ENCODE peak calls at places on chromosomes 4 and X, in six cellular contexts. E, A, R, Q, W and J are unnamed samples.

GRCh38 chr4:155248002-155248896 is 39.8 kb downstream of the NPY2R start:
- DNase-seq in E (no peak), A (no peak), R (no peak), Q (no peak), W (no peak), J (no peak)

GRCh38 chr4:170259631-170260153 is 169.9 kb upstream of the AADAT start:
- DNase-seq in E (no peak), A (no peak), R (no peak), Q (peak; percentile 84), W (peak; percentile 52), J (peak; percentile 71)

GRCh38 chrX:134020910-134021309 is 35.5 kb upstream of the GPC3 start:
- DNase-seq in E (no peak), A (no peak), R (no peak), Q (no peak), W (no peak), J (no peak)

GRCh38 chrX:48451708-48452107 is 18.4 kb downstream of the SLC38A5 start:
- DNase-seq in E (no peak), A (no peak), R (no peak), Q (no peak), W (no peak), J (no peak)

GRCh38 chr4:150769235-150769634 is 187.3 kb downstream of the MAB21L2 start:
- DNase-seq in E (no peak), A (no peak), R (no peak), Q (no peak), W (no peak), J (no peak)

GRCh38 chrX:2967584-2967983 is 38.4 kb upstream of the ARSD start:
- DNase-seq in E (no peak), A (no peak), R (no peak), Q (no peak), W (no peak), J (no peak)

GRCh38 chr4:102344520-102344954 is 745 bp downstream of the SLC39A8 start:
- DNase-seq in E (peak; percentile 89), A (peak; percentile 55), R (no peak), Q (peak; percentile 54), W (peak; percentile 39), J (peak; percentile 11)

GRCh38 chr4:176467011-176467410 is 147.2 kb downstream of the SPCS3 start:
- DNase-seq in E (no peak), A (no peak), R (no peak), Q (no peak), W (no peak), J (no peak)

GRCh38 chr4:109969909-109970308 is 57.2 kb downstream of the EGF start:
- DNase-seq in E (no peak), A (no peak), R (no peak), Q (no peak), W (no peak), J (no peak)

GRCh38 chrX:107542500-107542899 is 85.8 kb upstream of the PRPS1 start:
- DNase-seq in E (no peak), A (no peak), R (no peak), Q (peak; percentile 29), W (peak; percentile 14), J (peak; percentile 10)

GRCh38 chr4:8400641-8401325 is 39.7 kb downstream of the ACOX3 start:
- DNase-seq in E (no peak), A (no peak), R (no peak), Q (no peak), W (no peak), J (no peak)

GRCh38 chrX:3136161-3136961 is 95.1 kb downstream of the ARSF start:
- DNase-seq in E (no peak), A (no peak), R (no peak), Q (no peak), W (no peak), J (no peak)

GRCh38 chrX:642436-643210 is 12.0 kb downstream of the SHOX start:
- DNase-seq in E (no peak), A (no peak), R (no peak), Q (no peak), W (no peak), J (no peak)

GRCh38 chr4:116953947-116954346 is 131.4 kb downstream of the TRAM1L1 start:
- DNase-seq in E (no peak), A (no peak), R (no peak), Q (no peak), W (no peak), J (no peak)

GRCh38 chrX:39296472-39296871 is 495.2 kb downstream of the MID1IP1 start:
- DNase-seq in E (no peak), A (no peak), R (no peak), Q (no peak), W (no peak), J (no peak)

GRCh38 chrX:23228950-23229448 is 105.7 kb upstream of the PTCHD1 start:
- DNase-seq in E (no peak), A (no peak), R (no peak), Q (no peak), W (no peak), J (no peak)

GRCh38 chrX:153580700-153581386 is 18.1 kb downstream of the CCNQ start:
- DNase-seq in E (no peak), A (no peak), R (no peak), Q (no peak), W (no peak), J (no peak)

GRCh38 chr4:77931452-77932135 is 69.0 kb downstream of the MRPL1 start:
- DNase-seq in E (no peak), A (no peak), R (no peak), Q (no peak), W (no peak), J (no peak)

GRCh38 chr4:11338990-11339782 is 89.5 kb downstream of the HS3ST1 start:
- DNase-seq in E (no peak), A (no peak), R (no peak), Q (peak; percentile 26), W (no peak), J (no peak)

GRCh38 chrX:2540426-2540942 is 39.7 kb upstream of the DHRSX start:
- DNase-seq in E (no peak), A (no peak), R (no peak), Q (no peak), W (no peak), J (no peak)

GRCh38 chr4:25029479-25030282 is 1.1 kb downstream of the LGI2 start:
- DNase-seq in E (no peak), A (no peak), R (no peak), Q (peak; percentile 15), W (no peak), J (no peak)

GRCh38 chr4:127140306-127140705 is 492.5 kb upstream of the INTU start:
- DNase-seq in E (no peak), A (no peak), R (no peak), Q (peak; percentile 3), W (no peak), J (no peak)

GRCh38 chrX:54920610-54921426 is at the start of gene TRO:
- DNase-seq in E (no peak), A (no peak), R (no peak), Q (peak; percentile 44), W (peak; percentile 22), J (peak; percentile 14)